ENCODE peak calls at places on chromosome 10, in six cellular contexts. E, A, O, L, S and X are unnamed samples.

GRCh38 chr10:60537697-60538096 is 148.0 kb upstream of the ANK3 start:
- DNase-seq in E (no peak), A (no peak), O (no peak), L (no peak), S (no peak), X (no peak)

GRCh38 chr10:118523775-118524174 is 71.7 kb downstream of the PRLHR start:
- DNase-seq in E (no peak), A (no peak), O (no peak), L (no peak), S (no peak), X (no peak)

GRCh38 chr10:18607503-18607902 is 43.9 kb downstream of the NSUN6 start:
- DNase-seq in E (no peak), A (peak), O (no peak), L (no peak), S (peak), X (peak)

GRCh38 chr10:89651916-89652573 is 7.0 kb upstream of the PANK1 start:
- DNase-seq in E (no peak), A (no peak), O (no peak), L (no peak), S (no peak), X (no peak)

GRCh38 chr10:72525277-72525676 is 100.6 kb downstream of the MICU1 start:
- DNase-seq in E (no peak), A (peak), O (no peak), L (no peak), S (no peak), X (no peak)

GRCh38 chr10:6011558-6011957 is 34.2 kb upstream of the IL15RA start:
- DNase-seq in E (no peak), A (no peak), O (no peak), L (no peak), S (peak), X (no peak)

GRCh38 chr10:31490858-31491504 is 172.0 kb downstream of the ZEB1 start:
- DNase-seq in E (no peak), A (no peak), O (peak), L (no peak), S (no peak), X (no peak)

GRCh38 chr10:5811387-5811821 is 1.8 kb downstream of the GDI2 start:
- DNase-seq in E (no peak), A (no peak), O (peak), L (no peak), S (peak), X (no peak)

GRCh38 chr10:29725133-29725720 is 90.5 kb upstream of the SVIL start:
- DNase-seq in E (no peak), A (no peak), O (no peak), L (peak), S (peak), X (no peak)

GRCh38 chr10:116015922-116016321 is 257.1 kb downstream of the GFRA1 start:
- DNase-seq in E (no peak), A (no peak), O (no peak), L (no peak), S (no peak), X (no peak)

GRCh38 chr10:60400366-60400765 is 10.7 kb upstream of the ANK3 start:
- DNase-seq in E (no peak), A (no peak), O (no peak), L (no peak), S (no peak), X (no peak)

GRCh38 chr10:129772472-129773358 is 191.4 kb downstream of the EBF3 start:
- DNase-seq in E (peak), A (no peak), O (no peak), L (no peak), S (no peak), X (no peak)

GRCh38 chr10:119412831-119413737 is 129.4 kb downstream of the RGS10 start:
- DNase-seq in E (peak), A (no peak), O (no peak), L (no peak), S (no peak), X (no peak)

GRCh38 chr10:48667960-48668541 is 16.6 kb upstream of the WDFY4 start:
- DNase-seq in E (no peak), A (no peak), O (no peak), L (no peak), S (no peak), X (no peak)
- H3K27ac ChIP-seq in E (no peak), A (no peak), O (no peak), L (no peak), S (no peak), X (no peak)

GRCh38 chr10:112526906-112527305 is 79.9 kb downstream of the VTI1A start:
- DNase-seq in E (no peak), A (no peak), O (peak), L (no peak), S (no peak), X (no peak)
- H3K4me3 ChIP-seq in E (peak), A (peak), O (peak), L (no peak), S (no peak), X (no peak)

DNA sequence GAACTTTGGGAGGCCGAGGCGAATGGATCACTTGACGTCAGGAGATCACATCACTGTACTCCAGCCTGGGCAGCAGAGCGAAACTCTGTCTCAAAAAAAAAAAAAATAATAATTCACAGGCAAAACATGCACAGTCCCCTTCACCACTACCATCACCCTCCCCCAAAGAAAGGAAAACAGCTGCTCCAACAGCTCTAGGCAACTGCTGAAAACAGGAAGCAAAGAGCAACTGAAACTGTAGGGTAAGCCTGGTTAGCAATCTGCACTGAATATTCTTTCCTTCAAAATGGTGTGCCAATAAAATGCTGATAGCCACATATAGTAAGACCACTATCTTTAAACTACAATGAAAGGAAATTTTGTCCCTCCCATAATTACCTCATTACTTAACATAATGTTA is 11.8 kb downstream of the NT5C2 start:
- DNase-seq in E (no peak), A (no peak), O (no peak), L (no peak), S (peak), X (no peak)
- H3K27ac ChIP-seq in E (no peak), A (no peak), O (no peak), L (peak), S (peak), X (no peak)

DNA sequence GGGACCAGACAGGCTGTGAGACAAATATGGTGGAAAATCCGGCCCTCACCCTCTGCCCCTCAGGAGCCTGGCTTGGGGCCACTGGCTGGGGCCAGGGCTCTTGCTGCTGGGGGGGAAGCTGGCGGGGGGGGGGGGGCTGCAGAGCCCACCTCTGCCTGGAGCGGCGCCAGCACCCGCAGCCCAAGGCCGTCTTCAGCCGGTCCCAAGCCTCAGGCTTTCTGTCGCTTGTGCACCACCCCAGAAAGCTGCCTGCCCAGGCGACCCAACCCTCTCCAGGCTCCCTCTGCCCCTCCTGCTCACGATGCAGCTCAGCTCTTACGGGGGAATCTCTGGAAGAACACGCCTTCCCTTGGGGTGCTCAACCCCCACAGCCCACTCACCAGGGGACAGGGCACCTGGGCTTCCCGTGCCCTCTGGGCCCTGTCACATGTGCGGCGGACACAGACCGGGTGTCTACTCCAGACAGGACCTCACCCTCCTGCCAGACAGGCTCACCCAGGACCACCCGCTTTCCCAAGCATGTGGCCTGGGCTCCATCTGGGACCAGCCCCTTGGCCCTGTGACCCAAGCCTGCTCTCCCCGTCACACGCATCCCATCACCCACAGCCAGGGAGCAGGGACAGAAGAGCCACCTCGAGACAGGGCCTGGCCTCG is 43.9 kb downstream of the DPYSL4 start:
- DNase-seq in E (no peak), A (no peak), O (no peak), L (no peak), S (no peak), X (no peak)
- H3K4me3 ChIP-seq in E (peak), A (no peak), O (no peak), L (peak), S (peak), X (no peak)